ENCODE peak calls at places on chromosomes 12 and 14, in four cellular contexts. J is tibial artery, U is astrocyte of the spinal cord, X is choroid plexus epithelial cell. G is an unnamed sample.

GRCh38 chr14:74634481-74634880 is 22.4 kb upstream of the LTBP2 start:
- DNase-seq in U (no peak), J (no peak), X (no peak), G (no peak)

GRCh38 chr12:101087903-101088302 is 122.1 kb downstream of the SLC5A8 start:
- DNase-seq in J (no peak), X (no peak), U (no peak), G (no peak)

GRCh38 chr12:92538970-92539749 is 163.6 kb upstream of the PLEKHG7 start:
- DNase-seq in U (peak; percentile 76), X (peak; percentile 72), J (no peak), G (peak; percentile 90)

GRCh38 chr14:83071888-83072501 is 1538.3 kb upstream of the SEL1L start:
- DNase-seq in J (no peak), X (peak; percentile 38), U (no peak), G (peak; percentile 17)

GRCh38 chr12:56629459-56630179 is 507 bp downstream of the BAZ2A start:
- DNase-seq in X (peak; percentile 16), J (no peak), U (peak; percentile 8), G (peak; percentile 32)

GRCh38 chr14:92534863-92535654 is 21.5 kb downstream of the RIN3 start:
- DNase-seq in X (no peak), U (no peak), J (no peak), G (peak; percentile 32)

GRCh38 chr12:34604631-34605509 is 582.6 kb downstream of the ALG10 start:
- DNase-seq in X (no peak), J (peak; percentile 38), U (no peak), G (no peak)

GRCh38 chr12:53752651-53753050 is 872 bp upstream of the CISTR start:
- DNase-seq in U (no peak), J (no peak), X (no peak), G (no peak)

GRCh38 chr14:103408491-103409155 is 23.4 kb downstream of the MARK3 start:
- DNase-seq in J (no peak), U (no peak), X (peak; percentile 71), G (no peak)

GRCh38 chr14:94793901-94794300 is 24.0 kb upstream of the GSC start:
- DNase-seq in X (no peak), U (no peak), J (no peak), G (no peak)

GRCh38 chr12:109696485-109697269 is 16.9 kb upstream of the FAM222A start:
- DNase-seq in U (peak; percentile 15), J (no peak), X (peak; percentile 34), G (peak; percentile 34)

GRCh38 chr14:95431199-95432145 is 85.0 kb downstream of the SYNE3 start:
- DNase-seq in J (no peak), X (peak; percentile 63), U (peak; percentile 33), G (peak; percentile 48)

GRCh38 chr12:128662106-128662505 is 161.7 kb downstream of the SLC15A4 start:
- DNase-seq in U (no peak), X (no peak), J (no peak), G (no peak)

GRCh38 chr12:26153421-26154154 is 28.8 kb upstream of the BHLHE41 start:
- DNase-seq in X (peak; percentile 95), J (no peak), U (peak; percentile 95), G (peak; percentile 98)

GRCh38 chr14:100557658-100558057 is 29.6 kb downstream of the BEGAIN start:
- DNase-seq in J (no peak), X (no peak), U (no peak), G (no peak)

GRCh38 chr12:82209533-82209932 is 148.7 kb downstream of the CCDC59 start:
- DNase-seq in X (no peak), J (no peak), U (no peak), G (no peak)

GRCh38 chr14:81366884-81367283 is 33.2 kb downstream of the STON2 start:
- DNase-seq in U (no peak), X (no peak), J (no peak), G (no peak)

GRCh38 chr12:62466018-62466595 is 519 bp upstream of the MON2 start:
- DNase-seq in X (peak; percentile 49), U (peak; percentile 44), J (peak; percentile 67), G (peak; percentile 48)

GRCh38 chr14:102819176-102819628 is 42.0 kb downstream of the TRAF3 start:
- DNase-seq in X (no peak), U (no peak), J (no peak), G (no peak)

GRCh38 chr12:112046003-112046402 is 32.8 kb downstream of the ERP29 start:
- DNase-seq in U (no peak), J (no peak), X (no peak), G (no peak)

GRCh38 chr14:99234982-99235491 is 37.0 kb downstream of the BCL11B start:
- DNase-seq in X (no peak), J (no peak), U (no peak), G (no peak)

GRCh38 chr12:123271182-123271491 is 519 bp downstream of the CDK2AP1 start:
- DNase-seq in X (peak; percentile 63), U (peak; percentile 45), J (no peak), G (peak; percentile 52)

GRCh38 chr14:104509673-104510072 is 69.9 kb upstream of the C14orf180 start:
- DNase-seq in U (no peak), X (no peak), J (no peak), G (no peak)
- TF ChIP-seq CTCF in U (no peak), X (no peak), J (no peak), G (no peak)

GRCh38 chr14:38623661-38624060 is 367.8 kb upstream of the CLEC14A start:
- DNase-seq in X (no peak), J (no peak), U (no peak), G (no peak)

GRCh38 chr14:38616959-38617358 is 361.1 kb upstream of the CLEC14A start:
- DNase-seq in U (no peak), X (no peak), J (no peak), G (peak; percentile 1)

GRCh38 chr14:38618514-38618913 is 362.6 kb upstream of the CLEC14A start:
- DNase-seq in X (no peak), U (no peak), J (no peak), G (no peak)
- TF ChIP-seq CTCF in X (no peak), U (no peak), J (no peak), G (no peak)

DNA sequence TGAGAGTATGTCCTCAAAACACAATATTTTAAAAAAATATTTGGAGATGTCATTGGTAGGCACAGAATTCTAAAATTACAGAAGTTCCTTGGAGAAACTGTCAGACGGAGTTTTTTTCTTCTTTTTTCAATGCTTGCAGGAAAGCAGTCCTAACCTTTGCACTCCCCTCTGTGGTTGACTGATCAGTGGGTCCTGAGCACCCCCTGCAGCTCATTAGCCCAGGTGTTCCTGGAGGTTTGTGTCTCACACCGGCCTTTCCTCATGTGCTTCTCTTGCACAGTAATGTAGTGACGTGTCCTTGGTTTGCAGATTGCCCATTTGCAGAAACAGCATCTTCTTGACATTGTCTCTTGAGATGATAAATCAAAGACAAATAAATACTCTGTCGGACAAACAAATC is 513.0 kb downstream of the TMEM121 start:
- DNase-seq in J (no peak), X (no peak), U (no peak), G (no peak)
- TF ChIP-seq CTCF in J (no peak), X (no peak), U (no peak), G (no peak)

GRCh38 chr14:70339039-70339438 is 20.4 kb downstream of the COX16 start:
- DNase-seq in X (no peak), J (no peak), U (no peak), G (no peak)
- TF ChIP-seq CTCF in X (no peak), J (no peak), U (no peak), G (no peak)

GRCh38 chr12:19894803-19895202 is 455.5 kb downstream of the AEBP2 start:
- DNase-seq in J (no peak), U (no peak), X (peak; percentile 65), G (peak; percentile 67)

GRCh38 chr12:19894049-19894448 is 454.8 kb downstream of the AEBP2 start:
- DNase-seq in J (no peak), X (peak; percentile 67), U (no peak), G (peak; percentile 70)

GRCh38 chr12:19896534-19896933 is 457.2 kb downstream of the AEBP2 start:
- DNase-seq in X (no peak), U (no peak), J (no peak), G (no peak)

GRCh38 chr12:19895609-19896008 is 456.3 kb downstream of the AEBP2 start:
- DNase-seq in U (peak; percentile 39), J (no peak), X (no peak), G (no peak)

GRCh38 chr12:19898009-19898408 is 458.7 kb downstream of the AEBP2 start:
- DNase-seq in U (no peak), X (no peak), J (no peak), G (no peak)
- TF ChIP-seq CTCF in U (no peak), X (no peak), J (no peak), G (no peak)